ENCODE peak calls at places on chromosomes 6 and 20, in four cellular contexts. X is brain microvascular endothelial cell, I is anterior cingulate cortex, N is foreskin keratinocyte. H is an unnamed sample.

GRCh38 chr20:59448828-59449444 is 148.5 kb downstream of the EDN3 start:
- DNase-seq in N (no peak), X (no peak), I (no peak), H (no peak)

GRCh38 chr6:127114214-127114613 is 4.3 kb upstream of the RSPO3 start:
- DNase-seq in I (no peak), X (no peak), N (no peak), H (no peak)

GRCh38 chr6:142326539-142326938 is 24.7 kb downstream of the ADGRG6 start:
- DNase-seq in N (no peak), I (no peak), X (no peak), H (no peak)

GRCh38 chr20:59075934-59076508 is 33.4 kb upstream of the PRELID3B start:
- DNase-seq in I (no peak), N (no peak), X (no peak), H (no peak)

GRCh38 chr20:59144179-59144830 is 19.3 kb upstream of the ZNF831 start:
- DNase-seq in X (no peak), I (no peak), N (no peak), H (no peak)

GRCh38 chr6:44223471-44224153 is at the start of gene SLC29A1:
- DNase-seq in N (no peak), X (no peak), I (peak), H (peak)

GRCh38 chr6:78533426-78533825 is 333.9 kb upstream of the IRAK1BP1 start:
- DNase-seq in I (no peak), X (peak), N (no peak), H (no peak)

GRCh38 chr6:1486387-1486786 is 97.0 kb downstream of the FOXF2 start:
- DNase-seq in X (no peak), I (no peak), N (peak), H (no peak)

GRCh38 chr20:58647814-58648501 is 3.1 kb upstream of the STX16 start:
- DNase-seq in X (no peak), N (no peak), I (no peak), H (no peak)

GRCh38 chr20:37821691-37822655 is 81.0 kb upstream of the VSTM2L start:
- DNase-seq in X (peak), N (no peak), I (no peak), H (no peak)

GRCh38 chr6:75290558-75290957 is 6.0 kb upstream of the TMEM30A start:
- DNase-seq in N (no peak), X (no peak), I (no peak), H (peak)

GRCh38 chr6:132128424-132128823 is 177.3 kb upstream of the CCN2 start:
- DNase-seq in I (no peak), X (no peak), N (no peak), H (no peak)

GRCh38 chr6:148565931-148566663 is 180.7 kb upstream of the UST start:
- DNase-seq in X (peak), N (peak), I (no peak), H (no peak)

GRCh38 chr6:157219201-157220200 is 103.8 kb downstream of the TMEM242 start:
- DNase-seq in X (peak), N (no peak), I (no peak), H (no peak)

GRCh38 chr6:34922177-34922663 is 33.2 kb downstream of the ANKS1A start:
- DNase-seq in N (peak), I (no peak), X (peak), H (no peak)

GRCh38 chr20:36467076-36467999 is 74.0 kb upstream of the MYL9 start:
- DNase-seq in X (no peak), N (peak), I (no peak), H (no peak)

GRCh38 chr20:54123587-54124180 is 50.1 kb downstream of the CYP24A1 start:
- DNase-seq in I (no peak), X (peak), N (peak), H (no peak)

GRCh38 chr6:112744827-112745226 is 397.7 kb downstream of the RFPL4B start:
- DNase-seq in X (no peak), N (no peak), I (no peak), H (no peak)

GRCh38 chr6:51025082-51025777 is 206.6 kb downstream of the TFAP2B start:
- DNase-seq in I (no peak), X (peak), N (peak), H (no peak)

GRCh38 chr6:41122373-41122772 is 31.8 kb downstream of the TREML1 start:
- DNase-seq in N (no peak), I (no peak), X (peak), H (no peak)

GRCh38 chr20:33648396-33649004 is 13.6 kb upstream of the C20orf144 start:
- DNase-seq in N (no peak), X (no peak), I (no peak), H (no peak)

H was measured in hippocampal formation.